ENCODE peak calls at places on chromosome 4, in six cellular contexts. L, T, B, A, X and W are unnamed samples.

GRCh38 chr4:130359537-130359936 is 1263.6 kb downstream of the C4orf33 start:
- DNase-seq in L (no peak), T (no peak), B (no peak), A (peak), X (no peak), W (peak)

GRCh38 chr4:102174800-102175199 is 170.5 kb downstream of the SLC39A8 start:
- DNase-seq in L (no peak), T (peak), B (no peak), A (no peak), X (no peak), W (no peak)

GRCh38 chr4:128660361-128660964 is 149.0 kb upstream of the JADE1 start:
- DNase-seq in L (no peak), T (peak), B (no peak), A (no peak), X (peak), W (no peak)

GRCh38 chr4:185304944-185305690 is 90.6 kb downstream of the LRP2BP start:
- DNase-seq in L (no peak), T (peak), B (peak), A (no peak), X (peak), W (peak)

GRCh38 chr4:41709844-41710481 is 38.6 kb downstream of the PHOX2B start:
- DNase-seq in L (no peak), T (peak), B (no peak), A (no peak), X (no peak), W (peak)

GRCh38 chr4:88738146-88738545 is 40.5 kb upstream of the NAP1L5 start:
- DNase-seq in L (no peak), T (no peak), B (no peak), A (no peak), X (no peak), W (no peak)

GRCh38 chr4:74548561-74548960 is 103.6 kb downstream of the AREG start:
- DNase-seq in L (no peak), T (no peak), B (no peak), A (no peak), X (no peak), W (no peak)

GRCh38 chr4:48493485-48494100 is 3.5 kb downstream of the ZAR1 start:
- DNase-seq in L (no peak), T (no peak), B (no peak), A (no peak), X (no peak), W (peak)

GRCh38 chr4:11456441-11456840 is 27.7 kb upstream of the HS3ST1 start:
- DNase-seq in L (no peak), T (no peak), B (no peak), A (no peak), X (no peak), W (no peak)

GRCh38 chr4:88737304-88738015 is 39.8 kb upstream of the NAP1L5 start:
- DNase-seq in L (no peak), T (peak), B (peak), A (no peak), X (peak), W (no peak)

GRCh38 chr4:127967141-127967775 is 2.1 kb downstream of the ABHD18 start:
- DNase-seq in L (no peak), T (no peak), B (no peak), A (no peak), X (no peak), W (no peak)

GRCh38 chr4:140826701-140827027 is 70.5 kb upstream of the TBC1D9 start:
- DNase-seq in L (no peak), T (no peak), B (no peak), A (no peak), X (no peak), W (no peak)

GRCh38 chr4:54050214-54050904 is 14.0 kb downstream of the CHIC2 start:
- DNase-seq in L (no peak), T (peak), B (no peak), A (no peak), X (no peak), W (no peak)

GRCh38 chr4:37793562-37793961 is 32.9 kb upstream of the PGM2 start:
- DNase-seq in L (no peak), T (peak), B (no peak), A (no peak), X (peak), W (peak)

GRCh38 chr4:148845609-148846008 is 403.4 kb upstream of the NR3C2 start:
- DNase-seq in L (no peak), T (no peak), B (no peak), A (no peak), X (peak), W (no peak)

GRCh38 chr4:2264481-2265041 is 2.7 kb upstream of the MXD4 start:
- DNase-seq in L (no peak), T (no peak), B (no peak), A (no peak), X (no peak), W (no peak)

GRCh38 chr4:52952540-52952939 is 90.4 kb downstream of the RASL11B start:
- DNase-seq in L (no peak), T (no peak), B (no peak), A (no peak), X (no peak), W (no peak)

GRCh38 chr4:141133146-141134006 is at the start of gene RNF150:
- DNase-seq in L (peak), T (peak), B (peak), A (no peak), X (peak), W (peak)

GRCh38 chr4:8769645-8770517 is 101.8 kb downstream of the HMX1 start:
- DNase-seq in L (no peak), T (no peak), B (no peak), A (no peak), X (no peak), W (no peak)

GRCh38 chr4:24889991-24890390 is 22.9 kb downstream of the CCDC149 start:
- DNase-seq in L (no peak), T (no peak), B (no peak), A (no peak), X (no peak), W (no peak)

GRCh38 chr4:3775011-3775410 is 8.8 kb downstream of the ADRA2C start:
- DNase-seq in L (no peak), T (no peak), B (no peak), A (no peak), X (no peak), W (no peak)

GRCh38 chr4:143441678-143442077 is 71.8 kb upstream of the SMARCA5 start:
- DNase-seq in L (no peak), T (no peak), B (no peak), A (no peak), X (no peak), W (no peak)

GRCh38 chr4:76744253-76744921 is 153.6 kb downstream of the SOWAHB start:
- DNase-seq in L (no peak), T (no peak), B (no peak), A (no peak), X (no peak), W (peak)

GRCh38 chr4:109465065-109465464 is 31.4 kb downstream of the SEC24B start:
- DNase-seq in L (no peak), T (no peak), B (no peak), A (no peak), X (no peak), W (no peak)

GRCh38 chr4:121666091-121666679 is 30.6 kb downstream of the ANXA5 start:
- DNase-seq in L (no peak), T (no peak), B (no peak), A (no peak), X (no peak), W (no peak)

GRCh38 chr4:21879187-21879586 is 69.4 kb downstream of the KCNIP4 start:
- DNase-seq in L (no peak), T (no peak), B (no peak), A (no peak), X (no peak), W (no peak)

GRCh38 chr4:121164291-121164690 is at the start of gene TNIP3:
- DNase-seq in L (no peak), T (peak), B (no peak), A (no peak), X (no peak), W (peak)

GRCh38 chr4:24850669-24851068 is 55.3 kb downstream of the SOD3 start:
- DNase-seq in L (no peak), T (peak), B (no peak), A (no peak), X (peak), W (no peak)

GRCh38 chr4:86398187-86398586 is 38.3 kb upstream of the MAPK10 start:
- DNase-seq in L (no peak), T (no peak), B (no peak), A (no peak), X (no peak), W (no peak)

GRCh38 chr4:1502976-1503375 is 96.7 kb upstream of the NKX1-1 start:
- DNase-seq in L (no peak), T (no peak), B (no peak), A (no peak), X (no peak), W (no peak)